ENCODE peak calls at places on chromosomes 2 and 18, in seven cellular contexts. B is spleen, K is GM12878, V is suprapubic skin, G is transverse colon, L is Peyer's patch, Y is prostate gland. W is an unnamed sample.

GRCh38 chr2:7838636-7839035 is 843.2 kb upstream of the ID2 start:
- DNase-seq in B (no peak), K (no peak), V (no peak), G (no peak), L (no peak), Y (no peak), W (no peak)

GRCh38 chr18:28193177-28193778 is 16.3 kb upstream of the CDH2 start:
- DNase-seq in B (no peak), K (no peak), V (no peak), G (no peak), L (no peak), Y (no peak), W (no peak)

GRCh38 chr2:200619275-200619674 is 33.5 kb downstream of the AOX1 start:
- DNase-seq in B (no peak), K (no peak), V (no peak), G (no peak), L (no peak), Y (no peak), W (no peak)

GRCh38 chr2:655626-656025 is 21.6 kb downstream of the TMEM18 start:
- DNase-seq in B (no peak), K (no peak), V (peak), G (no peak), L (no peak), Y (no peak), W (peak)

GRCh38 chr2:9983413-9984216 is 32.1 kb downstream of the GRHL1 start:
- DNase-seq in B (no peak), K (no peak), V (no peak), G (no peak), L (no peak), Y (no peak), W (no peak)

GRCh38 chr2:35355056-35355455 is 1000.5 kb upstream of the CRIM1 start:
- DNase-seq in B (no peak), K (no peak), V (no peak), G (no peak), L (no peak), Y (no peak), W (no peak)

GRCh38 chr18:63850010-63850409 is 37.5 kb upstream of the SERPINB2 start:
- DNase-seq in B (no peak), K (no peak), V (no peak), G (no peak), L (no peak), Y (peak), W (peak)

GRCh38 chr18:12309683-12310198 is 1.7 kb downstream of the TUBB6 start:
- DNase-seq in B (no peak), K (no peak), V (peak), G (no peak), L (no peak), Y (no peak), W (no peak)

GRCh38 chr2:68943581-68944568 is 8.8 kb downstream of the GKN2 start:
- DNase-seq in B (no peak), K (no peak), V (no peak), G (peak), L (peak), Y (peak), W (peak)

GRCh38 chr18:702957-703659 is 9.3 kb downstream of the ENOSF1 start:
- DNase-seq in B (no peak), K (no peak), V (no peak), G (no peak), L (no peak), Y (no peak), W (no peak)

DNA sequence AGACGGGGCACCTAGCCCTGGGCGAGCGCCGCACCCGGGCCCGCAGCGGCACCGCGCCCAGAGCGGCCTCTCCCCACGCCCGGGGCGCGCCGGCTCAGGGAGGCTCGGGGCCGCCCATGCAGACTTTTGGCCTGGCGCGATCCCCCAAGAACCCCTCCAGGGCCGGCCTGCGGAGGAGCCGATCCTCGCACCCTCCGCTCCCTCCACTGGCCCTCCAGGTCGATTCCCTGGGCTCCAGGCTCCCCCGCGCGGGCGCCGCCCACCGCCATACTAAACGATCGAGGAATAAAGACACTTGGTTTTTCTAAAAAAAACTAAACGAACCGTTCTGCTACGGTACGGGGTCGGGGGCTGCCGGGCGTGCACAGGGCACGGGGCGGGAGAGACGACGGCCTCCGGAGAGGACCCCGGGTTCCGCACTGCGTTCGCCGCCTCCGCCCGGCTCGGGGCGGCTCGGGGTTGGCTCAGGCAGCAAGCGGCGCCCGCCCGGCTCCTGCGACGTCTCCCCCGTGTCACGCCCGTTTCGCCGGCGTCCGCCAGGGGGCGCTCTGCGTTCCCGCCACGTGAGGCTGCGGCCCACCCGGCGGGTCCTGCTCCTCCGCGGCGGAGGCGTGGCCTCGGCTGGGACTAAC is 366 bp upstream of the KHK start:
- DNase-seq in B (peak), K (peak), V (peak), G (peak), L (peak), Y (peak), W (peak)
- TF ChIP-seq POLR2A in B (no peak), K (peak), V (no peak), G (peak), L (peak), Y (peak), W (no peak)

DNA sequence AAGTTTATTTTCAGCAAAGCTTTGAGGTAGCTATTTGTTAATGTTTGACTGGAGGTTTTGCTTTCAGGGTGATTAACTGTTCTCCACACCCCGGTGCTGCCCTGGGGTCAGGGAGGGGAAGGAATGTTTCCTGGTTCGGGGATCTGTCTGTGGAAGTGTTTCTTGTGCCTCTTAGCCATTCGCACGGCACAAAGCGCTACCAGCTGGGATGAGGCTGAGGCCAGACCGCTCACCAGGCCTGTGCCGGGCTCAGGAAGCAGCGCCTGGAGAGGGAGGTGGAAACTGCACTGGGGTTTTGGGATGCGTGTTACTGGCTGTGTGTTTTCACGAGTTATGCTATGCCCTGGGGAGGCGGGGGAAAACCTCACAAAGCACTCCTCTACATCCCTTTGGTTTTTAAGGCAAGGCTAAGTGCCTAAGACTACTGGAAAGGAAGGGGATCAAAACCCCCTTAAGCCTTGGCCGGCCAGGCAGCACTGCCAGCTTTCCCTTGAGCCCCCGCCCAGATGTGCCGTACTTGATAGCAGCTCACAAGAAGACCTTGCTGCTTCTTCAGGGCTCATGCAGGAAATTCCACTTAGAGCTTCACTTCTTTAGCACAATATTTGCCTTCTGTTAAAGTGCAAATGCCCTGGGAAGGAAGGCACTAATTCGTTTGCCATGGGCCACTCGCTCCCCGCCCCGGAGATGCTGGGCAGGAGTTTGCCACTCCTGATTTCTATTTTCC is 65.7 kb upstream of the CNGA3 start:
- DNase-seq in B (no peak), K (no peak), V (no peak), G (peak), L (peak), Y (no peak), W (no peak)
- H3K27ac ChIP-seq in B (no peak), K (no peak), V (no peak), G (peak), L (peak), Y (no peak), W (no peak)

DNA sequence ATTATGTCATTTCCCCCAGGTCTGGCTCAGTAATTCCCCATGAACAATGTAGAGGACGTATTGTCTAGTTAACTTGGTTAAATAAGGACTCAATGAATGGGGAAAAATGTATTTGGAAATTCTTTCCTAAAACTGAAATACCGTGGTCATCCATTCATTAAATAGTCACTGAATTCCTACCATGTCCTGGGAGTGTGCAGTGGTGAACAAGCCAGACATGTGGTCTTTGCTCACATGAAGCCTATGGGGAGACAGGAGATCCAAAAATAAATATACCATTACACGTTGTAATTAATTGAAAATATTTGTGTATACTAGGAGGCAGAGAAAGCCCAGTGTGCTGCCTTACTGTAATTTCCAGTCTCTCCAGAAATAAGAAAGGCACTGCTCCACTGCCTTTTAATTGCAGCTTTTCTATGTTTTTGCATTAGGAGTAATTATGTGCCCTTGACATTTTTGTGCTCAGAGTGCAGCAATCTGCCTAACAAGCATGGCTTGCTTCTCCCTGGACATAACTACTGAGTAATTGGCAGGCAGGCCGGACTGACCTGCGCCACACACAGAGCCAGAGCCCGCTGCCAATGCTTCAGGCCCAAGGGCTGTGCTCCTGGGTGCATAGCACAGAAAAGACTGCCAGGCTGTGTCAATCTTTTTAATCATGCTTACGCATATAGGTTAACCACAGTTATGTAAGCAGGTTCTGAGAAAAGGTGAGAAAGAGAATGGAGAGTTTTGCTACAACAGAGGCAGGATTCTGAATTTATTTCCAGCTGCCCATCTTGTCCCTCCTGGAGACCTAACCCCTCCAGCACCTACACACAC is 22.2 kb upstream of the TTC39C start:
- DNase-seq in B (no peak), K (no peak), V (no peak), G (no peak), L (peak), Y (peak), W (peak)
- TF ChIP-seq POLR2A in B (no peak), K (no peak), V (no peak), G (peak), L (no peak), Y (no peak), W (no peak)

DNA sequence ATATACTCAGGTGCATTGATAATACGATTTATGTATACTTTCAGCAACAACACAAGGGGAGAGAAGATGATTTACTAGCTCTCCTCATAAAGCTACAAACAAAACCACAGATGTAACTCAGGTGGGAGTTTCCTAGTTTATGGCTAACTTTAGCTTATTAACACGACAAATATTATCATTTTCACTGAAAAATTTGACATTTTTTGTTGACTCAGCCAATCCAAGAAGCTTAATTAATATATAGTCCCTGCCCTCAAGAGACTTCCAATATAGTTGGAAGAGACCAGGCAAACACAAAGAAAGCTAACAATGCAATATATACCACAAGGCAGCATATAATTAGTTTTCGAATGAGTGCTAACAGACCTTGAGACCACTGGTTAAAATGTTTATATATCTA is 786 bp downstream of the WDR12 start:
- DNase-seq in B (no peak), K (no peak), V (no peak), G (no peak), L (no peak), Y (no peak), W (no peak)
- H3K27ac ChIP-seq in B (no peak), K (peak), V (no peak), G (peak), L (no peak), Y (no peak), W (no peak)

GRCh38 chr2:86562891-86563649 is at the start of gene CHMP3:
- DNase-seq in B (peak), K (peak), V (peak), G (peak), L (peak), Y (peak), W (peak)
- TF ChIP-seq POLR2A in B (peak), K (peak), V (peak), G (peak), L (peak), Y (peak), W (peak)

GRCh38 chr2:216111122-216111521 is 2.0 kb downstream of the XRCC5 start:
- DNase-seq in B (no peak), K (no peak), V (no peak), G (no peak), L (no peak), Y (no peak), W (no peak)
- H3K27ac ChIP-seq in B (no peak), K (peak), V (no peak), G (peak), L (no peak), Y (no peak), W (no peak)